ENCODE peak calls at places on chromosomes 7 and 10, in four cellular contexts. One of them, this sample, is unnamed.

GRCh38 chr7:30182186-30182585 is 47.4 kb downstream of the MTURN start:
- DNase-seq in glutamatergic neuron: no peak
- DNase-seq in osteocyte: no peak
- DNase-seq in left ventricle myocardium inferior: peak; percentile 32
- DNase-seq in this sample: no peak

GRCh38 chr7:104207348-104207730 is 474 bp downstream of the ORC5 start:
- DNase-seq in osteocyte: no peak
- DNase-seq in glutamatergic neuron: no peak
- DNase-seq in left ventricle myocardium inferior: no peak
- DNase-seq in this sample: no peak

GRCh38 chr7:2100278-2101205 is 132.2 kb downstream of the MAD1L1 start:
- DNase-seq in osteocyte: no peak
- DNase-seq in left ventricle myocardium inferior: no peak
- DNase-seq in glutamatergic neuron: no peak
- DNase-seq in this sample: no peak

GRCh38 chr7:128168667-128169210 is 72.3 kb upstream of the LEP start:
- DNase-seq in osteocyte: no peak
- DNase-seq in left ventricle myocardium inferior: peak; percentile 33
- DNase-seq in glutamatergic neuron: peak; percentile 38
- DNase-seq in this sample: no peak

GRCh38 chr10:50231515-50232260 is 19.6 kb downstream of the ASAH2 start:
- DNase-seq in left ventricle myocardium inferior: no peak
- DNase-seq in osteocyte: no peak
- DNase-seq in glutamatergic neuron: no peak
- DNase-seq in this sample: no peak

GRCh38 chr10:29540016-29540415 is 94.8 kb downstream of the SVIL start:
- DNase-seq in left ventricle myocardium inferior: no peak
- DNase-seq in osteocyte: peak; percentile 54
- DNase-seq in glutamatergic neuron: no peak
- DNase-seq in this sample: no peak

GRCh38 chr10:46545861-46546590 is 10.4 kb downstream of the GPRIN2 start:
- DNase-seq in glutamatergic neuron: peak; percentile 19
- DNase-seq in osteocyte: peak; percentile 83
- DNase-seq in left ventricle myocardium inferior: peak; percentile 9
- DNase-seq in this sample: no peak

GRCh38 chr7:30470163-30470770 is 8.3 kb downstream of the NOD1 start:
- DNase-seq in left ventricle myocardium inferior: peak; percentile 48
- DNase-seq in osteocyte: peak; percentile 53
- DNase-seq in glutamatergic neuron: peak; percentile 65
- DNase-seq in this sample: no peak

GRCh38 chr7:738241-738640 is 11.2 kb upstream of the PRKAR1B start:
- DNase-seq in left ventricle myocardium inferior: no peak
- DNase-seq in glutamatergic neuron: no peak
- DNase-seq in osteocyte: no peak
- DNase-seq in this sample: no peak

GRCh38 chr7:98745722-98746318 is 124.0 kb downstream of the TMEM130 start:
- DNase-seq in glutamatergic neuron: peak; percentile 90
- DNase-seq in left ventricle myocardium inferior: peak; percentile 63
- DNase-seq in osteocyte: no peak
- DNase-seq in this sample: peak; percentile 57

GRCh38 chr10:20299037-20299557 is 482.9 kb downstream of the PLXDC2 start:
- DNase-seq in glutamatergic neuron: no peak
- DNase-seq in osteocyte: no peak
- DNase-seq in left ventricle myocardium inferior: no peak
- DNase-seq in this sample: no peak

GRCh38 chr7:94654764-94655561 is 970 bp downstream of the SGCE start:
- DNase-seq in glutamatergic neuron: peak; percentile 28
- DNase-seq in left ventricle myocardium inferior: peak; percentile 34
- DNase-seq in osteocyte: no peak
- DNase-seq in this sample: no peak

GRCh38 chr10:128540806-128541739 is 414.9 kb upstream of the MKI67 start:
- DNase-seq in glutamatergic neuron: peak; percentile 65
- DNase-seq in osteocyte: no peak
- DNase-seq in left ventricle myocardium inferior: peak; percentile 23
- DNase-seq in this sample: no peak

GRCh38 chr7:134694299-134694698 is 47.6 kb downstream of the BPGM start:
- DNase-seq in left ventricle myocardium inferior: no peak
- DNase-seq in osteocyte: no peak
- DNase-seq in glutamatergic neuron: no peak
- DNase-seq in this sample: no peak

GRCh38 chr7:140003913-140004382 is 58.8 kb downstream of the PARP12 start:
- DNase-seq in osteocyte: no peak
- DNase-seq in glutamatergic neuron: no peak
- DNase-seq in left ventricle myocardium inferior: no peak
- DNase-seq in this sample: no peak

GRCh38 chr7:66321283-66321682 is 116.1 kb downstream of the TPST1 start:
- DNase-seq in glutamatergic neuron: no peak
- DNase-seq in osteocyte: no peak
- DNase-seq in left ventricle myocardium inferior: no peak
- DNase-seq in this sample: no peak

GRCh38 chr10:49610735-49611165 is 640 bp downstream of the SLC18A3 start:
- DNase-seq in left ventricle myocardium inferior: no peak
- DNase-seq in glutamatergic neuron: no peak
- DNase-seq in osteocyte: no peak
- DNase-seq in this sample: no peak

GRCh38 chr7:47991741-47992311 is 12.4 kb upstream of the HUS1 start:
- DNase-seq in glutamatergic neuron: peak; percentile 92
- DNase-seq in left ventricle myocardium inferior: peak; percentile 88
- DNase-seq in osteocyte: peak; percentile 89
- DNase-seq in this sample: no peak

GRCh38 chr10:66564341-66564740 is 361.5 kb upstream of the LRRTM3 start:
- DNase-seq in glutamatergic neuron: no peak
- DNase-seq in left ventricle myocardium inferior: no peak
- DNase-seq in osteocyte: no peak
- DNase-seq in this sample: no peak

GRCh38 chr7:44172803-44173424 is 16.3 kb downstream of the GCK start:
- DNase-seq in glutamatergic neuron: no peak
- DNase-seq in osteocyte: no peak
- DNase-seq in left ventricle myocardium inferior: no peak
- DNase-seq in this sample: no peak

GRCh38 chr7:138890782-138891445 is 90.3 kb downstream of the KIAA1549 start:
- DNase-seq in glutamatergic neuron: peak; percentile 73
- DNase-seq in left ventricle myocardium inferior: peak; percentile 30
- DNase-seq in osteocyte: peak; percentile 91
- DNase-seq in this sample: no peak

GRCh38 chr10:96168546-96168945 is 38.4 kb downstream of the ZNF518A start:
- DNase-seq in left ventricle myocardium inferior: no peak
- DNase-seq in osteocyte: no peak
- DNase-seq in glutamatergic neuron: no peak
- DNase-seq in this sample: no peak

GRCh38 chr7:15685358-15686181 is 913 bp downstream of the MEOX2 start:
- DNase-seq in osteocyte: peak; percentile 86
- DNase-seq in glutamatergic neuron: peak; percentile 54
- DNase-seq in left ventricle myocardium inferior: peak; percentile 67
- DNase-seq in this sample: no peak

GRCh38 chr7:133688483-133689239 is 435.8 kb downstream of the EXOC4 start:
- DNase-seq in glutamatergic neuron: no peak
- DNase-seq in left ventricle myocardium inferior: no peak
- DNase-seq in osteocyte: no peak
- DNase-seq in this sample: no peak

GRCh38 chr10:124697837-124698559 is 46.2 kb downstream of the FAM53B start:
- DNase-seq in glutamatergic neuron: no peak
- DNase-seq in osteocyte: no peak
- DNase-seq in left ventricle myocardium inferior: no peak
- DNase-seq in this sample: no peak

GRCh38 chr7:44293561-44294324 is 31.7 kb downstream of the CAMK2B start:
- DNase-seq in osteocyte: no peak
- DNase-seq in glutamatergic neuron: no peak
- DNase-seq in left ventricle myocardium inferior: peak; percentile 38
- DNase-seq in this sample: peak; percentile 9

GRCh38 chr7:80581472-80581871 is 57.0 kb upstream of the CD36 start:
- DNase-seq in osteocyte: no peak
- DNase-seq in glutamatergic neuron: no peak
- DNase-seq in left ventricle myocardium inferior: peak; percentile 31
- DNase-seq in this sample: no peak

GRCh38 chr7:12524794-12525386 is 45.6 kb upstream of the SCIN start:
- DNase-seq in glutamatergic neuron: no peak
- DNase-seq in left ventricle myocardium inferior: no peak
- DNase-seq in osteocyte: no peak
- DNase-seq in this sample: no peak

GRCh38 chr7:12517451-12517850 is 53.1 kb upstream of the SCIN start:
- DNase-seq in left ventricle myocardium inferior: no peak
- DNase-seq in osteocyte: no peak
- DNase-seq in glutamatergic neuron: no peak
- DNase-seq in this sample: no peak

GRCh38 chr7:12519682-12520009 is 50.9 kb upstream of the SCIN start:
- DNase-seq in glutamatergic neuron: no peak
- DNase-seq in osteocyte: no peak
- DNase-seq in left ventricle myocardium inferior: no peak
- DNase-seq in this sample: no peak

DNA sequence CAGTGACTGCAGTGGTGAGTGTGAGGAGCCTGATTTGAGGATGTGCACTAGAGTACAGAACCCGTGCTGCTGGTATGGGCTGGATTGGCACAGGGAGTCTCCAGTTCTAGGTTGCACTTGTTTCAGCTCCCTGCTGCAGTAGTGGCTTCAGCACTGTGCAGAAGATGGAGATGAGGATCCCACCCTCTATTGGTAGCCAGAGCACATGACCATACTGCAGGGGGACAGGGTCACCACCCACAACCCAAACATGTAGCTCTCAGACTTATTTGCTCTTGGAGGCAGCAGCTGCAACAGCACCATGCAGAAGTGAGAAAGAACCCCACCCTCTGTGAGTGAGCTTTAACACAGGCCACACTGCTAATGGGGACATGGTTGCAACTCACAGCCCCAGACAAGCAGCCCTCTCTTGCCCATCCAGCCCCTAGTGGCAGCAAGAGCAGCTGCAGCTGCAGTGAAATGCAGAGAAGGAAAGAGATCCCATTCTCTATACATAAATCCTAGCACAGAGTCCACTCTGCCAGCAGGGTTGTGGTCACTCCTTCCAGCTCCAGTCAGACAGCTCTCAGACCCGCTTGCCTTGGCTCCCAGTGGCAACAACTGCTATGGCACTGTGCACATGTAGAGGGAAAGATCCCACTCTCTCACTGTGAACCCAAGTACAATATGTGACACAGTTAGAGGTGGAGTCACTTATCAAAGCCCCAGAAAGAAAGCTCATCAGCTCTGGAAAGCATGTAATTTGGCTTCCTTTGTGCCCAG is 51.4 kb upstream of the SCIN start:
- DNase-seq in glutamatergic neuron: peak; percentile 32
- DNase-seq in left ventricle myocardium inferior: no peak
- DNase-seq in osteocyte: no peak
- DNase-seq in this sample: no peak
- TF ChIP-seq CTCF in glutamatergic neuron: peak; percentile 69
- TF ChIP-seq CTCF in left ventricle myocardium inferior: no peak
- TF ChIP-seq CTCF in osteocyte: peak; percentile 32
- TF ChIP-seq CTCF in this sample: peak; percentile 8

DNA sequence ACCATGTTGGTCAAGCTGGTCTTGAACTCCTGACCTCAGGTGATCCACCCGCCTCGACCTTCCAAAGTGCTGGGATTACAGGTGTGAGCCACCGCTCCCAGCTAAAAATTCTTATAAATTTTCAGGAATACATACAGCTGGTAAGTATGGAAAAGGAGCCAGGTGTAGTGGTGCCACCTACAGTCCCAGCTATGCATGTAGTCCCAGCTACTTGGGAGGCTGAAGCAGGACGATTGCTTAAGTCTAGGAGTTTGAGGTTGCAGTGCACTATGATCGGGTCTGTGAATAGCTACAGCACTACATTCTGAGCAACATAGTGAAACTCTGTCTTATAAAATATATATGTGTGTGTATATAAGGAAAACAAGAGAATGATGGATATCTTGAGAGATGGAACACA is 19.0 kb downstream of the LDB1 start:
- DNase-seq in left ventricle myocardium inferior: no peak
- DNase-seq in glutamatergic neuron: no peak
- DNase-seq in osteocyte: no peak
- DNase-seq in this sample: no peak
- TF ChIP-seq CTCF in left ventricle myocardium inferior: no peak
- TF ChIP-seq CTCF in glutamatergic neuron: no peak
- TF ChIP-seq CTCF in osteocyte: no peak
- TF ChIP-seq CTCF in this sample: no peak

GRCh38 chr10:112348759-112349158 is 25.2 kb upstream of the ACSL5 start:
- DNase-seq in osteocyte: no peak
- DNase-seq in left ventricle myocardium inferior: no peak
- DNase-seq in glutamatergic neuron: no peak
- DNase-seq in this sample: no peak

GRCh38 chr10:112349521-112350085 is 24.3 kb upstream of the ACSL5 start:
- DNase-seq in glutamatergic neuron: no peak
- DNase-seq in osteocyte: no peak
- DNase-seq in left ventricle myocardium inferior: no peak
- DNase-seq in this sample: no peak

GRCh38 chr10:112353046-112353445 is 20.9 kb upstream of the ACSL5 start:
- DNase-seq in left ventricle myocardium inferior: no peak
- DNase-seq in glutamatergic neuron: no peak
- DNase-seq in osteocyte: no peak
- DNase-seq in this sample: no peak

GRCh38 chr10:112347709-112348671 is 25.9 kb upstream of the ACSL5 start:
- DNase-seq in osteocyte: no peak
- DNase-seq in left ventricle myocardium inferior: no peak
- DNase-seq in glutamatergic neuron: no peak
- DNase-seq in this sample: no peak

GRCh38 chr10:112352044-112352443 is 21.9 kb upstream of the ACSL5 start:
- DNase-seq in osteocyte: no peak
- DNase-seq in left ventricle myocardium inferior: no peak
- DNase-seq in glutamatergic neuron: no peak
- DNase-seq in this sample: no peak
- TF ChIP-seq CTCF in osteocyte: no peak
- TF ChIP-seq CTCF in left ventricle myocardium inferior: no peak
- TF ChIP-seq CTCF in glutamatergic neuron: no peak
- TF ChIP-seq CTCF in this sample: no peak

GRCh38 chr10:56116684-56117083 is 244.4 kb downstream of the ZWINT start:
- DNase-seq in osteocyte: no peak
- DNase-seq in glutamatergic neuron: no peak
- DNase-seq in left ventricle myocardium inferior: no peak
- DNase-seq in this sample: no peak
- TF ChIP-seq CTCF in osteocyte: peak; percentile 24
- TF ChIP-seq CTCF in glutamatergic neuron: no peak
- TF ChIP-seq CTCF in left ventricle myocardium inferior: no peak
- TF ChIP-seq CTCF in this sample: no peak

DNA sequence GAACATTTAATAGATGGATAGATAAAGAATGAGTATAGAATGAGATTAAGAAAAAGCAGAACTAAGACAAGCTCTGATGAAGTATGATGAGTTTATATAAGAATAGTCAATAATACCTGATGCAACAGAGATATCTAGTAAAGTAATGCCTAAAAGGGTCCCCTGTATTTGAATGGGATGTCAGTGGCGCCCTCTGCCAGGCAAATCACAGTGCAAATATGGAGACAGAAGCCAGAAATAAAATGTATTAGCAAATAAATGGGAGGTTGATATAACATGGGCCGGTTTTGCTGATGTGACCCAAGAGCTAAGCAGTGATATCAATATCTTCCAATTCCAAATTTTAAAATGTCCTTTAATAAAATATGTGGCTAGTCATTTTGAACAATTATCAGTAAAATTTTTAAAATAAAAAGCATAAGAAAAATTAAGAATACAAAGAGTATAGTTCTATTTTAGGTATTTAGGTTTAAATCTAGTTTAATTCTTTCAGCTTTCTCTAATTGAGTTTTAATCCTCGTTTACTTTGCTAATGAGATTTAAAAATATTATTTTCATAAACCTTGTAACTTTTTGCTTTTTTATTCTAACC is 62.6 kb downstream of the ADK start:
- DNase-seq in glutamatergic neuron: peak; percentile 34
- DNase-seq in osteocyte: no peak
- DNase-seq in left ventricle myocardium inferior: no peak
- DNase-seq in this sample: no peak
- TF ChIP-seq CTCF in glutamatergic neuron: no peak
- TF ChIP-seq CTCF in osteocyte: peak; percentile 79
- TF ChIP-seq CTCF in left ventricle myocardium inferior: peak; percentile 44
- TF ChIP-seq CTCF in this sample: peak; percentile 63

GRCh38 chr7:27576360-27576944 is 86.2 kb downstream of the HIBADH start:
- DNase-seq in osteocyte: no peak
- DNase-seq in left ventricle myocardium inferior: no peak
- DNase-seq in glutamatergic neuron: no peak
- DNase-seq in this sample: no peak
- TF ChIP-seq CTCF in osteocyte: peak; percentile 69
- TF ChIP-seq CTCF in left ventricle myocardium inferior: peak; percentile 73
- TF ChIP-seq CTCF in glutamatergic neuron: peak; percentile 81
- TF ChIP-seq CTCF in this sample: peak; percentile 71